ENCODE peak calls at places on chromosomes 7 and 10, in four cellular contexts. A, Q, W and J are unnamed samples.
A peak's percentile ranks its signal among the peaks of the same experiment; 100 is the strongest.

GRCh38 chr7:5550831-5551230 is 127.2 kb upstream of the TNRC18 start:
- DNase-seq in Q (no peak), W (no peak), A (no peak), J (no peak)

GRCh38 chr10:24777191-24777590 is 53.5 kb upstream of the ARHGAP21 start:
- DNase-seq in A (no peak), W (no peak), Q (no peak), J (no peak)

GRCh38 chr7:53350241-53350640 is 314.8 kb downstream of the POM121L12 start:
- DNase-seq in W (no peak), Q (no peak), A (no peak), J (no peak)

GRCh38 chr10:116125180-116125579 is 147.8 kb downstream of the GFRA1 start:
- DNase-seq in Q (no peak), W (no peak), A (no peak), J (no peak)

GRCh38 chr10:70786799-70787415 is 1.7 kb upstream of the TBATA start:
- DNase-seq in A (no peak), W (no peak), Q (no peak), J (no peak)

GRCh38 chr7:121157341-121157751 is 168.8 kb downstream of the CPED1 start:
- DNase-seq in A (no peak), W (no peak), Q (no peak), J (no peak)

GRCh38 chr7:132574281-132574680 is 2.0 kb downstream of the PLXNA4 start:
- DNase-seq in A (no peak), Q (no peak), W (no peak), J (no peak)

GRCh38 chr10:78229950-78230675 is 196.4 kb downstream of the RPS24 start:
- DNase-seq in A (no peak), W (no peak), Q (no peak), J (no peak)

GRCh38 chr10:58851606-58852005 is 324.8 kb upstream of the PHYHIPL start:
- DNase-seq in A (no peak), Q (no peak), W (no peak), J (no peak)

GRCh38 chr7:93373537-93373936 is 141.4 kb downstream of the VPS50 start:
- DNase-seq in W (no peak), A (no peak), Q (no peak), J (no peak)

GRCh38 chr10:116688241-116688711 is 54.1 kb downstream of the HSPA12A start:
- DNase-seq in W (no peak), Q (no peak), A (no peak), J (no peak)

GRCh38 chr10:132451506-132452215 is 54.7 kb downstream of the PWWP2B start:
- DNase-seq in A (no peak), W (no peak), Q (no peak), J (no peak)

GRCh38 chr7:81845628-81846259 is 75.9 kb upstream of the HGF start:
- DNase-seq in W (peak; percentile 4), A (peak; percentile 47), Q (no peak), J (no peak)

GRCh38 chr10:90111671-90112070 is 410.3 kb downstream of the KIF20B start:
- DNase-seq in W (no peak), Q (no peak), A (no peak), J (no peak)

GRCh38 chr10:95547791-95548435 is 13.3 kb downstream of the SORBS1 start:
- DNase-seq in A (no peak), W (no peak), Q (no peak), J (no peak)

GRCh38 chr10:517236-517635 is 172.2 kb downstream of the DIP2C start:
- DNase-seq in W (no peak), Q (no peak), A (no peak), J (no peak)

GRCh38 chr7:30974605-30975256 is 11.0 kb downstream of the GHRHR start:
- DNase-seq in W (peak; percentile 9), A (no peak), Q (no peak), J (no peak)

GRCh38 chr10:490256-490655 is 199.2 kb downstream of the DIP2C start:
- DNase-seq in A (no peak), W (no peak), Q (peak; percentile 63), J (no peak)

GRCh38 chr7:16066805-16067459 is 354.4 kb downstream of the CRPPA start:
- DNase-seq in W (no peak), A (no peak), Q (no peak), J (no peak)

GRCh38 chr10:48772059-48772458 is 87.4 kb downstream of the WDFY4 start:
- DNase-seq in A (no peak), Q (no peak), W (no peak), J (no peak)

GRCh38 chr10:52031771-52032170 is 282.3 kb upstream of the DKK1 start:
- DNase-seq in A (no peak), Q (no peak), W (no peak), J (no peak)

GRCh38 chr10:43985941-43986340 is 337.3 kb upstream of the ZNF32 start:
- DNase-seq in W (no peak), A (no peak), Q (no peak), J (no peak)

GRCh38 chr7:132518102-132518838 is 58.0 kb downstream of the PLXNA4 start:
- DNase-seq in Q (no peak), A (no peak), W (no peak), J (no peak)

GRCh38 chr10:47173929-47174442 is 126.0 kb upstream of the GDF10 start:
- DNase-seq in Q (no peak), A (no peak), W (no peak), J (no peak)

GRCh38 chr7:108193593-108194498 is 63.7 kb upstream of the LAMB4 start:
- DNase-seq in Q (no peak), A (peak; percentile 30), W (no peak), J (no peak)

GRCh38 chr7:138167222-138167621 is 91.0 kb downstream of the AKR1D1 start:
- DNase-seq in W (no peak), Q (no peak), A (no peak), J (no peak)

GRCh38 chr10:70440296-70441160 is 953 bp downstream of the NODAL start:
- DNase-seq in W (no peak), A (no peak), Q (no peak), J (no peak)